ENCODE peak calls at places on chromosomes 11 and 22, in four cellular contexts. N, I, J and G are unnamed samples.

GRCh38 chr11:102761646-102762238 is 18.7 kb downstream of the MMP10 start:
- DNase-seq in N (no peak), I (no peak), J (no peak), G (no peak)

GRCh38 chr11:1569251-1569780 is 2.8 kb downstream of the DUSP8 start:
- DNase-seq in N (no peak), I (no peak), J (no peak), G (no peak)

GRCh38 chr11:43937434-43938411 is 4.7 kb upstream of the C11orf96 start:
- DNase-seq in N (peak; percentile 27), I (peak; percentile 23), J (no peak), G (no peak)

GRCh38 chr11:17502630-17503029 is 26.0 kb upstream of the ABCC8 start:
- DNase-seq in N (no peak), I (no peak), J (no peak), G (no peak)

GRCh38 chr11:27524155-27524554 is 17.6 kb upstream of the LIN7C start:
- DNase-seq in N (no peak), I (peak; percentile 25), J (no peak), G (no peak)

GRCh38 chr22:35630891-35631290 is 13.8 kb upstream of the MB start:
- DNase-seq in N (no peak), I (no peak), J (no peak), G (no peak)

GRCh38 chr11:47104337-47104950 is 72.2 kb downstream of the ARFGAP2 start:
- DNase-seq in N (no peak), I (no peak), J (no peak), G (no peak)

GRCh38 chr22:32661296-32661695 is 140.2 kb upstream of the TIMP3 start:
- DNase-seq in N (peak; percentile 37), I (no peak), J (no peak), G (no peak)

GRCh38 chr11:2186669-2187266 is 15.2 kb upstream of the TH start:
- DNase-seq in N (peak; percentile 69), I (peak; percentile 18), J (no peak), G (peak; percentile 59)

GRCh38 chr22:45082795-45083194 is 73.0 kb upstream of the PHF21B start:
- DNase-seq in N (peak; percentile 37), I (peak; percentile 16), J (no peak), G (no peak)

GRCh38 chr22:41057076-41057475 is 35.3 kb upstream of the EP300 start:
- DNase-seq in N (no peak), I (no peak), J (no peak), G (no peak)

GRCh38 chr11:66697988-66698387 is 20.3 kb upstream of the RBM4B start:
- DNase-seq in N (no peak), I (no peak), J (no peak), G (no peak)

GRCh38 chr22:50700387-50701075 is 27.9 kb downstream of the SHANK3 start:
- DNase-seq in N (no peak), I (no peak), J (no peak), G (no peak)

GRCh38 chr11:79438631-79439429 is 2.0 kb downstream of the TENM4 start:
- DNase-seq in N (no peak), I (no peak), J (no peak), G (no peak)

GRCh38 chr22:26545385-26545784 is 33.1 kb upstream of the TFIP11 start:
- DNase-seq in N (no peak), I (no peak), J (no peak), G (no peak)

GRCh38 chr11:11370263-11371060 is 17.4 kb upstream of the CSNK2A3 start:
- DNase-seq in N (no peak), I (no peak), J (no peak), G (no peak)

GRCh38 chr22:20566420-20567260 is 59.2 kb downstream of the MED15 start:
- DNase-seq in N (no peak), I (no peak), J (no peak), G (no peak)

GRCh38 chr11:102810943-102811528 is 13.1 kb upstream of the MMP1 start:
- DNase-seq in N (no peak), I (no peak), J (no peak), G (no peak)

GRCh38 chr22:17606472-17606871 is 22.1 kb downstream of the ATP6V1E1 start:
- DNase-seq in N (no peak), I (no peak), J (no peak), G (no peak)

GRCh38 chr11:45091563-45092392 is 54.7 kb upstream of the PRDM11 start:
- DNase-seq in N (peak; percentile 18), I (no peak), J (no peak), G (no peak)

GRCh38 chr22:39239561-39240423 is 5.0 kb downstream of the PDGFB start:
- DNase-seq in N (no peak), I (no peak), J (no peak), G (no peak)

GRCh38 chr11:95517453-95517852 is 272.1 kb downstream of the FAM76B start:
- DNase-seq in N (no peak), I (no peak), J (no peak), G (no peak)

GRCh38 chr11:23112987-23113886 is 253.0 kb upstream of the CCDC179 start:
- DNase-seq in N (peak; percentile 16), I (peak; percentile 11), J (no peak), G (peak; percentile 2)

GRCh38 chr22:32355760-32356159 is 1.9 kb upstream of the RFPL3 start:
- DNase-seq in N (no peak), I (no peak), J (no peak), G (no peak)

GRCh38 chr22:30230330-30230729 is 16.2 kb downstream of the LIF start:
- DNase-seq in N (no peak), I (no peak), J (no peak), G (no peak)

GRCh38 chr22:49211176-49211575 is 616.5 kb downstream of the BRD1 start:
- DNase-seq in N (no peak), I (no peak), J (no peak), G (no peak)

GRCh38 chr22:17841836-17842235 is 67.6 kb upstream of the BID start:
- DNase-seq in N (no peak), I (no peak), J (no peak), G (no peak)

GRCh38 chr11:10749476-10749875 is 1.6 kb upstream of the CTR9 start:
- DNase-seq in N (peak; percentile 7), I (peak; percentile 54), J (no peak), G (no peak)

GRCh38 chr11:83330303-83330702 is 44.1 kb upstream of the CCDC90B start:
- DNase-seq in N (no peak), I (no peak), J (no peak), G (no peak)

DNA sequence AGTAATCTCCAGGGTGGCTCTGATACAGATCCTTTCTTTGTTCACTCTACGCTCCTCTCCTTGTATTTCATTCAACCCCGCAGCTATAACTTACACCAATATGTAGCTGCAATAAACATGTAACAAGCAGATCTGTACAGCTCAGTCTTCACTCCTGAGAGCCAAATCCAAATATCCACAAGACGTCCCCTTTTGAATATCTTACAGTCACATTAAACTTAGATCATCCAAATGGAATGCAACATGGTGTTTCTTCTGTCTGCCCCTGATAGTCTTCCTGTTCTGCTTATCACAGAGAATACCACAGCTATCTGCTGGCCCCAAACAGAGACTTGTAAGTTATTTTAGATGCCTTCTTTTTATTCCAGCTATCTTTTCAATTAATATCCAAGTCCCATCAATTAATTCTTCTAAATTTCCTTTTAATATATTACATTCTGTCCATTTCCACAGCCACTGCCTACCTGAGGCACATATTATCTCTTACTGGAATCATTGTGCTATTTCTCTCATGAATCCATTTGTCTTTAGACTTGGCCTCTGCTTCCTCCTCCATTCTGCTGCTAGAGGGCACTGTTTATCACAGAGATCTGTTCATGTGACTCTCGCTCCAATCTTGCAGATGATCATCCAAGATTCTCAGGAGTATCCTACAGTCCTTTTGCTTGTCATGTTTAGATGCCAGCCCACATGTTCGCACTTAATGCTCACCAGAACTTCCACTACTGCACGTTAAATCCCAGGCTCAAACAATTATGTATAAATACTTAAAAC is 908.6 kb downstream of the NTM start:
- DNase-seq in N (peak; percentile 18), I (no peak), J (peak; percentile 4), G (no peak)
- TF ChIP-seq SPI1 in N (no peak), I (no peak), J (no peak), G (no peak)

DNA sequence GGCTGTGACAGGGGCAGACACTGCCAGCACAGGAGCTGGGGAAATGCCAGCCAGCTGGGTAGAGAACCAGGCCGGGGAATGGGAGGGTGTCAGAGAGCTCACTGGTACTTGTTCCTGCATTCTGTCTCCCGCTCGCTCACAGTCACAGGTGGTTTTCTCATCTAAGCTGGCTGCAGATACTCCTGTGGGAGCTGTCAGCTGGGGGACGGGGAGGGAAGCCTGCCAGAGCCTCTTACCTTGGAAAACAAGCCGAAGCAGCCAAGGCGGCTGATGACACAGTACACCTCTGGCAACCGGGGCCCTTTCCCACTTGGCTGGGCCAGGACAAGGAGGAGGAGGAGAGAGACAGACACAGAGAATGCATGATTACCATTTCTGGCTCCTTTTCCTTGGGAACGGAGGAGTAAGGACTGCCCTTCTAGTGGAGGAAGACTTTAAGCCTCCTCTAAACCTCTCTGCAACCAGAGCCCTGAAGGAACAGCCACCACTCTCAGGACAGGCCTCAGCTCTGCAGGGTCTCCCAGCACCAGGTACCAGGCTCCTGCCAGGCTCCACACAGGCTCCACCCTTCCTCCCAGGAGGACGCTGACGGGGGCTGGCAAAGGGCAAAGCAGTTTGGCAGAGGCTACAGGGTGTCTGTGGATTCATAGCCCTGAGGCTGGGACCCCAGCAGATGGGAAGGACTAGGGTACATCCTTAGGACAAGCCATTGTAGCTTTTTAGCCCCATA is 25.1 kb downstream of the RPL27A start:
- DNase-seq in N (no peak), I (no peak), J (no peak), G (no peak)
- TF ChIP-seq POLR2AphosphoS5 in N (no peak), I (no peak), J (no peak), G (no peak)

DNA sequence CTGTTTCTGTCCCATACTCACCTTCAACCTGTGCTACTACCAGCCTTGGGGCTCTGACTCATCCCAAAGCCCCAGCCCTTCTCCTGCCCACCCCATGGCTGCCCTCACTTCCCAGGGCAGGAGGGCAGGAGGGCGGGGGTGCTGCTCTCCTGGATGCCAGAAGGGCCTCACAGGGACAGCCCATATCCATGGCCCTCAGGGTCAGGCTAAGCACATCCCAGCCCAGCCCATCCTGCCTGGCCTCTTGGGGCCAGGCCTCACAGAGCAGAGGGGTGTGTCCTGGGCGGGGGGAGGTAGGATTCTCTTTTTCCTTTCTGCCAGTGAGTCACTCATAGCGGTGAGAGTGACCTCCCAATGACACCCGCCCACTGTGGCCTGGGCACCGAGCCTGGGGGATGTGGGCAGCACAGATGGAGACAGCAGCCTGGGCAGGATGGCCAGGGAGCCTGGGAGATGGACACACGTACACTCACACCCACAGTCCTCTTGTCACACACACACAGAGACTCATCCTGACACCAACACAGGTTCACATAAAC is 2.4 kb downstream of the LTBP3 start:
- DNase-seq in N (no peak), I (peak; percentile 71), J (no peak), G (no peak)
- TF ChIP-seq SPI1 in N (no peak), I (no peak), J (no peak), G (no peak)

DNA sequence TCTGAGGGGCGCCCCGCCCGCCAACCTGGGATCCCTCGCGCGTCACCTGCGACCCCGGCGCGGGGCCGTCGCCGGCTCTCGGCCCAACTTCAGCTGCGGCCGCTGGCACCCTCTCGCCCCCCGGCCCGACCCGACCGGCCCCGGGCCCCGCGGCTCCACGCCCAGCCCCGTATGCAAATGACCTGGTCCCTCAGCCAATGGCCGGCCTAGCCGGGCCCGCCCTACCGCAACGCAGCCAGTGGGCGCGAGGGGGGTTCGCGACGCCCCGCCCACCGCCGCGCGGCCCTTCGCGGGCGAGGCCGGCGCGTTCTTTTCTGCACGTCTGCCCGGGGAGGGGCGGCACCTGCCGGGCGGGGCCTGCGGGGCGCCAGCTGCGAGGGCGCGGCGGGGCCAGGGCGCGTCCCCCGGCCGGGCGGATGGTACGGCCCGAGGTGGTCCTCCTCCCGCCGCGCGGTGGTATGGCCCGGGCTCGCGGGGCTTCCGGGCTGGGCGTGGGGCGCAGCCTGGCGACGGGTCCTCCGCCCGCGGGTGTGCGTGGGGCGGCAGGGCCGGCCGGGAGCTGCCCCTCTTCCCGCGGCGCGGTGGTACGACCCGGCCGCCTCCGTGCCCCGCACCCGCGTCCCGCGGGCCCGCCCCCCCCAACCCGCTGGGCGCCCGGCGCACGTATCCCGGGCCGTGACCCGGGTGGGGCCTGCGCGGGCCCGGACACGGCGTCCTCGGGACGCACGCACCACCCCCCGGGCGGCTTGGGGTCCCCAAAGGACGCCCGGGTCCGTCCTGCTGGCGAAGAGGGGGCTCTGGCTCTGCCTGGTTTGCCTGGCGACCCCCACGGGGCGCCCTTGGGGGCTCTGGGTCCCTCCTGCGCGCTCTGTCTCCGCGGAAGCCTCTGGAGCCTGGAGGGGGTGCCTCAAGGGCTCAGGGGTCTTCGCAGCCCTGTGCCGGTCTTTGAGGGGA is 7.7 kb upstream of the PHRF1 start:
- DNase-seq in N (peak; percentile 85), I (peak; percentile 97), J (peak; percentile 58), G (peak; percentile 100)
- TF ChIP-seq POLR2AphosphoS5 in N (no peak), I (no peak), J (peak; percentile 40), G (no peak)